ENCODE peak calls at places on chromosomes 7 and 10, in four cellular contexts. X is fibroblast of lung; C is psoas muscle; E is CD8-positive, alpha-beta T cell. V is an unnamed sample.

GRCh38 chr7:47878662-47879061 is 69.6 kb downstream of the PKD1L1 start:
- DNase-seq in E (no peak), X (no peak), C (no peak), V (no peak)

GRCh38 chr10:95121904-95122303 is 52.6 kb upstream of the CYP2C8 start:
- DNase-seq in E (no peak), C (no peak), X (no peak), V (peak; percentile 22)

GRCh38 chr7:28669329-28669728 is 257.0 kb downstream of the CREB5 start:
- DNase-seq in C (no peak), E (no peak), X (no peak), V (no peak)

GRCh38 chr10:52599586-52600200 is 172.9 kb downstream of the MBL2 start:
- DNase-seq in C (no peak), X (no peak), E (no peak), V (no peak)

GRCh38 chr10:25059990-25060389 is 43.6 kb downstream of the THNSL1 start:
- DNase-seq in E (no peak), X (peak; percentile 93), C (peak; percentile 37), V (peak; percentile 92)

GRCh38 chr7:117995850-117996650 is 122.8 kb upstream of the CTTNBP2 start:
- DNase-seq in C (no peak), X (peak; percentile 23), E (no peak), V (no peak)

GRCh38 chr10:132671171-132672154 is 114.5 kb downstream of the NKX6-2 start:
- DNase-seq in E (no peak), X (no peak), C (no peak), V (no peak)

GRCh38 chr7:125563557-125563956 is 633.9 kb upstream of the POT1 start:
- DNase-seq in E (no peak), X (no peak), C (no peak), V (no peak)

GRCh38 chr10:15309221-15309620 is 61.9 kb downstream of the FAM171A1 start:
- DNase-seq in C (no peak), X (no peak), E (no peak), V (no peak)

GRCh38 chr7:106732045-106732444 is 71.1 kb upstream of the CCDC71L start:
- DNase-seq in C (no peak), E (no peak), X (no peak), V (no peak)

GRCh38 chr10:66639351-66639750 is 286.5 kb upstream of the LRRTM3 start:
- DNase-seq in X (peak; percentile 60), E (no peak), C (no peak), V (no peak)

GRCh38 chr7:69196593-69196992 is 401.7 kb upstream of the AUTS2 start:
- DNase-seq in C (no peak), X (no peak), E (no peak), V (no peak)

GRCh38 chr7:104890216-104890615 is 123.8 kb upstream of the KMT2E start:
- DNase-seq in X (no peak), C (no peak), E (no peak), V (no peak)

GRCh38 chr10:116241025-116241424 is 32.0 kb downstream of the GFRA1 start:
- DNase-seq in X (no peak), E (no peak), C (no peak), V (no peak)

GRCh38 chr7:2084781-2085505 is 147.8 kb downstream of the MAD1L1 start:
- DNase-seq in E (no peak), C (no peak), X (no peak), V (no peak)

GRCh38 chr10:59839576-59839975 is 66.8 kb downstream of the CCDC6 start:
- DNase-seq in E (no peak), C (no peak), X (peak; percentile 79), V (peak; percentile 65)

GRCh38 chr7:158950914-158951635 is 94.7 kb downstream of the DYNC2I1 start:
- DNase-seq in E (no peak), C (no peak), X (no peak), V (peak; percentile 40)

GRCh38 chr7:74289018-74289659 is at the start of gene CLIP2:
- DNase-seq in C (peak; percentile 85), X (peak; percentile 85), E (peak; percentile 59), V (peak; percentile 83)

GRCh38 chr7:112669306-112669705 is 120.9 kb downstream of the TMEM168 start:
- DNase-seq in X (no peak), E (no peak), C (no peak), V (peak; percentile 38)

GRCh38 chr10:3173173-3173878 is 744 bp upstream of the PITRM1 start:
- DNase-seq in C (no peak), E (no peak), X (no peak), V (no peak)

GRCh38 chr10:129945941-129946760 is 17.9 kb downstream of the EBF3 start:
- DNase-seq in X (no peak), E (no peak), C (peak; percentile 56), V (peak; percentile 92)

GRCh38 chr7:142943706-142944268 is 4.5 kb downstream of the LLCFC1 start:
- DNase-seq in E (no peak), X (no peak), C (no peak), V (no peak)

GRCh38 chr10:111295788-111296187 is 219.0 kb downstream of the ADRA2A start:
- DNase-seq in X (no peak), C (no peak), E (no peak), V (peak; percentile 3)

GRCh38 chr10:113679463-113680171 is at the start of gene CASP7:
- DNase-seq in C (peak; percentile 83), X (peak; percentile 71), E (peak; percentile 58), V (peak; percentile 73)
- TF ChIP-seq CTCF in C (no peak), X (no peak), E (no peak), V (no peak)

DNA sequence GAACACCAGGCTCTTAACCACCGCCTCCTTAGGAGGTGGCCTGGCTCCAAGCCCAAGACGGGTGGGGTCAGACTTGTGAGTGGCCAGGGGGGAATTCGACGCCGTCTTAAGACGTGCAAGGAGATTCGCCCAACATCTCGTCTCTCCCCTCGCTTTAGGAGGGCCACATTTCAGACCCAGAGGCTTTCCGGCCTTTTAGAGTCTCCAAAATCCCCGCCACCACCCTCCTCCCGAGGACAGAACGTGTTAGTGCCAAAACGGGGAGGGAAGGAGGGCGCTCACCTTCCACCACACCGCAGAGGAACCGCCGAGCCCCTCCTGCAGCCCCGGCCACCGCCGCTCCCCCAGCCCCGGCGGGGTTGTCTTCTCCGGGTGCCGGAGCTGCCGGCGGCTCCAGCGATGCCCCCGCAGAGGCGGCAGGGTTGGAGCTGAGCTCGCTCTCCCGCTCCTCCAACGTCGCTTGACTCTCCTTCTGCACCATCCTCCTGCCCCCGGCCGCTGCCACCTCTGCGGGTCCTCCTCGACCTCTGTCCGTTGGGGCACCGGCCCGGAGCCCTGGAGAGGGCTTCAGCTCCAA is 614 bp downstream of the OGA start:
- DNase-seq in X (peak; percentile 97), C (peak; percentile 86), E (no peak), V (peak; percentile 97)
- H3K4me3 ChIP-seq in X (peak overlapping the region; percentile 98), C (peak overlapping the region; percentile 93), E (peak overlapping the region; percentile 82), V (peak overlapping the region; percentile 99)

DNA sequence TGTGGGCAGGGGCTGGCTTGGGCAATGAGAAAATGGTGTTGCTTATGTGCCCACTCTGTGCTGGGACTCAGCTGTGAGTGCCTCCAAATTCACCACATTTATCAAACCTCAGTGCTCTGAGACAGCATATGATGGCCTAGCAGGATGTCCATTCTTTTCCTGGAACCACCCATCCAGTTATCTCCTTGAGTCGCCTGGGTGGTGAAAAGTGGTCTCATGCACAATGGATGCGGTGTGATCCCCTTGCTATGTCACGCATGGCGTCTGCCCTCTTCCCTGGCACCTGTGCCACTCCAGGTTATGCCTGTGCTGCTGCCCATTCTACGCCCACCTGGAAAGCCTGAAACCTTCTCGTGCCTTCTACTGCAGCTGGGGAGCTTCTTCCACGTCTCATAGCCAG is 147.1 kb downstream of the PFKFB3 start:
- DNase-seq in C (no peak), E (no peak), X (no peak), V (no peak)
- TF ChIP-seq CTCF in C (no peak), E (no peak), X (no peak), V (no peak)

DNA sequence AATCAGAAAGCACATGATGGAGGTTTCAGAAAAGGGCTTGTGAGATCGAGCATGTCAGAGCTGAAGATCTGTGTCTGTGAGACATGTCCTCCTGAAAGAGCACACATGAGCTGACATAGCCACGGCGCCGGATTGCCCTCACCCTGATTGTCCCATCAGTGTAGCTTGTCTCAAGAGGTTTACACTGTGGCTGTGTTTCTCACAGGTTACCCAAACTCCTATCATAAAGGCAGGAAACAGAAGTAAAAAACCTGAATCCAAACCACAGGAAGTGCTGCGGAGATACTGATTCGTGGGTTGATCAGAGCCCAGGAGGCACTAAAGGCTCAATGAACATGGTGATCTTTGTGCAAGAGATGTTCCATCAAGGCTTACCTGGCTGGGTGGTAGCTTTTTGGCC is 3.9 kb upstream of the ATP6V0E2 start:
- DNase-seq in C (no peak), X (no peak), E (no peak), V (no peak)
- H3K4me3 ChIP-seq in C (no peak overlapping the region), X (no peak overlapping the region), E (peak overlapping the region; percentile 9), V (no peak overlapping the region)

GRCh38 chr7:102220229-102220850 is 66.3 kb upstream of the SH2B2 start:
- DNase-seq in X (no peak), C (no peak), E (no peak), V (no peak)
- TF ChIP-seq CTCF in X (no peak), C (no peak), E (no peak), V (no peak)

GRCh38 chr10:4850400-4850799 is 24.4 kb downstream of the AKR1E2 start:
- DNase-seq in X (no peak), C (no peak), E (no peak), V (no peak)
- H3K4me3 ChIP-seq in X (no peak overlapping the region), C (peak overlapping the region; percentile 1), E (no peak overlapping the region), V (no peak overlapping the region)

GRCh38 chr10:127498081-127498480 is 51.0 kb upstream of the NPS start:
- DNase-seq in X (no peak), E (no peak), C (no peak), V (no peak)

GRCh38 chr10:127496045-127496444 is 53.1 kb upstream of the NPS start:
- DNase-seq in C (no peak), X (no peak), E (no peak), V (no peak)

GRCh38 chr10:127492607-127493250 is 56.4 kb upstream of the NPS start:
- DNase-seq in C (no peak), X (no peak), E (no peak), V (no peak)
- TF ChIP-seq CTCF in C (no peak), X (no peak), E (no peak), V (peak; percentile 22)

GRCh38 chr7:100626055-100626454 is 13.7 kb downstream of the MOSPD3 start:
- DNase-seq in C (no peak), E (no peak), X (no peak), V (no peak)
- H3K4me3 ChIP-seq in C (peak overlapping the region; percentile 49), E (peak overlapping the region; percentile 40), X (peak overlapping the region; percentile 38), V (no peak overlapping the region)

GRCh38 chr7:129503725-129504124 is 1.4 kb downstream of the SMKR1 start:
- DNase-seq in C (no peak), X (no peak), E (no peak), V (no peak)

GRCh38 chr7:129499915-129500463 is 2.3 kb upstream of the SMKR1 start:
- DNase-seq in E (no peak), C (no peak), X (no peak), V (no peak)

GRCh38 chr7:129498021-129498420 is 4.3 kb upstream of the SMKR1 start:
- DNase-seq in C (no peak), X (no peak), E (no peak), V (no peak)

GRCh38 chr7:129502708-129503685 is 666 bp downstream of the SMKR1 start:
- DNase-seq in C (no peak), X (no peak), E (no peak), V (no peak)

GRCh38 chr7:129501760-129502707 is at the start of gene SMKR1:
- DNase-seq in X (peak; percentile 58), C (peak; percentile 71), E (peak; percentile 85), V (peak; percentile 67)
- TF ChIP-seq CTCF in X (no peak), C (no peak), E (no peak), V (no peak)

V was measured in cardiac fibroblast.